ENCODE peak calls at places on chromosomes 16 and 17, in eight cellular contexts. One of them, this sample, is unnamed.

GRCh38 chr17:9929873-9930272 is 24.8 kb upstream of the RCVRN start:
- DNase-seq in T1000: no peak
- DNase-seq in left colon: no peak
- DNase-seq in SJSA1: no peak
- DNase-seq in NCI-H460: no peak
- DNase-seq in NCI-H1105 treated with DMSO at 0.1 percent for 48 hours: no peak
- DNase-seq in activated naive CD4-positive, alpha-beta T cell treated with anti-CD3 and anti-CD28 coated beads for 36 hours: no peak
- DNase-seq in amniotic stem cell: no peak
- DNase-seq in this sample: no peak

GRCh38 chr17:29613856-29614255 is 8.9 kb downstream of the CORO6 start:
- DNase-seq in NCI-H1105 treated with DMSO at 0.1 percent for 48 hours: no peak
- DNase-seq in NCI-H460: no peak
- DNase-seq in SJSA1: no peak
- DNase-seq in amniotic stem cell: no peak
- DNase-seq in T1000: no peak
- DNase-seq in activated naive CD4-positive, alpha-beta T cell treated with anti-CD3 and anti-CD28 coated beads for 36 hours: no peak
- DNase-seq in left colon: no peak
- DNase-seq in this sample: no peak

GRCh38 chr16:82726306-82726705 is 99.5 kb downstream of the CDH13 start:
- DNase-seq in activated naive CD4-positive, alpha-beta T cell treated with anti-CD3 and anti-CD28 coated beads for 36 hours: no peak
- DNase-seq in amniotic stem cell: no peak
- DNase-seq in T1000: no peak
- DNase-seq in NCI-H460: no peak
- DNase-seq in NCI-H1105 treated with DMSO at 0.1 percent for 48 hours: no peak
- DNase-seq in SJSA1: no peak
- DNase-seq in left colon: no peak
- DNase-seq in this sample: no peak

GRCh38 chr17:40545660-40546059 is 19.6 kb downstream of the CCR7 start:
- DNase-seq in NCI-H460: no peak
- DNase-seq in NCI-H1105 treated with DMSO at 0.1 percent for 48 hours: no peak
- DNase-seq in T1000: no peak
- DNase-seq in left colon: no peak
- DNase-seq in SJSA1: no peak
- DNase-seq in amniotic stem cell: no peak
- DNase-seq in activated naive CD4-positive, alpha-beta T cell treated with anti-CD3 and anti-CD28 coated beads for 36 hours: peak
- DNase-seq in this sample: no peak

GRCh38 chr16:17470002-17470870 is 524 bp downstream of the XYLT1 start:
- DNase-seq in left colon: no peak
- DNase-seq in SJSA1: peak
- DNase-seq in NCI-H1105 treated with DMSO at 0.1 percent for 48 hours: peak
- DNase-seq in amniotic stem cell: no peak
- DNase-seq in activated naive CD4-positive, alpha-beta T cell treated with anti-CD3 and anti-CD28 coated beads for 36 hours: peak
- DNase-seq in NCI-H460: no peak
- DNase-seq in T1000: no peak
- DNase-seq in this sample: peak

GRCh38 chr17:76527430-76528111 is 9.9 kb downstream of the CYGB start:
- DNase-seq in SJSA1: peak
- DNase-seq in T1000: peak
- DNase-seq in amniotic stem cell: no peak
- DNase-seq in NCI-H460: no peak
- DNase-seq in NCI-H1105 treated with DMSO at 0.1 percent for 48 hours: no peak
- DNase-seq in left colon: peak
- DNase-seq in activated naive CD4-positive, alpha-beta T cell treated with anti-CD3 and anti-CD28 coated beads for 36 hours: peak
- DNase-seq in this sample: peak

GRCh38 chr17:65005858-65006257 is 50.7 kb downstream of the GNA13 start:
- DNase-seq in activated naive CD4-positive, alpha-beta T cell treated with anti-CD3 and anti-CD28 coated beads for 36 hours: no peak
- DNase-seq in T1000: no peak
- DNase-seq in SJSA1: no peak
- DNase-seq in NCI-H460: no peak
- DNase-seq in amniotic stem cell: no peak
- DNase-seq in left colon: no peak
- DNase-seq in NCI-H1105 treated with DMSO at 0.1 percent for 48 hours: no peak
- DNase-seq in this sample: no peak

GRCh38 chr17:75983501-75984181 is 4.6 kb downstream of the TEN1 start:
- DNase-seq in NCI-H1105 treated with DMSO at 0.1 percent for 48 hours: no peak
- DNase-seq in activated naive CD4-positive, alpha-beta T cell treated with anti-CD3 and anti-CD28 coated beads for 36 hours: no peak
- DNase-seq in amniotic stem cell: no peak
- DNase-seq in T1000: no peak
- DNase-seq in left colon: no peak
- DNase-seq in NCI-H460: no peak
- DNase-seq in SJSA1: no peak
- DNase-seq in this sample: peak

GRCh38 chr17:78023042-78023441 is 64.5 kb downstream of the TNRC6C start:
- DNase-seq in NCI-H1105 treated with DMSO at 0.1 percent for 48 hours: no peak
- DNase-seq in activated naive CD4-positive, alpha-beta T cell treated with anti-CD3 and anti-CD28 coated beads for 36 hours: no peak
- DNase-seq in SJSA1: no peak
- DNase-seq in T1000: no peak
- DNase-seq in NCI-H460: no peak
- DNase-seq in left colon: no peak
- DNase-seq in amniotic stem cell: no peak
- DNase-seq in this sample: no peak

GRCh38 chr16:27972500-27972899 is 91.0 kb downstream of the GSG1L start:
- DNase-seq in SJSA1: peak
- DNase-seq in NCI-H460: peak
- DNase-seq in left colon: peak
- DNase-seq in T1000: no peak
- DNase-seq in amniotic stem cell: no peak
- DNase-seq in activated naive CD4-positive, alpha-beta T cell treated with anti-CD3 and anti-CD28 coated beads for 36 hours: peak
- DNase-seq in NCI-H1105 treated with DMSO at 0.1 percent for 48 hours: peak
- DNase-seq in this sample: peak

GRCh38 chr16:4330277-4330882 is 14.5 kb downstream of the GLIS2 start:
- DNase-seq in NCI-H460: peak
- DNase-seq in amniotic stem cell: peak
- DNase-seq in activated naive CD4-positive, alpha-beta T cell treated with anti-CD3 and anti-CD28 coated beads for 36 hours: peak
- DNase-seq in NCI-H1105 treated with DMSO at 0.1 percent for 48 hours: no peak
- DNase-seq in T1000: peak
- DNase-seq in left colon: peak
- DNase-seq in SJSA1: peak
- DNase-seq in this sample: peak

GRCh38 chr17:66038125-66038524 is 153.8 kb downstream of the CEP112 start:
- DNase-seq in NCI-H460: no peak
- DNase-seq in amniotic stem cell: no peak
- DNase-seq in SJSA1: no peak
- DNase-seq in NCI-H1105 treated with DMSO at 0.1 percent for 48 hours: no peak
- DNase-seq in left colon: no peak
- DNase-seq in T1000: no peak
- DNase-seq in activated naive CD4-positive, alpha-beta T cell treated with anti-CD3 and anti-CD28 coated beads for 36 hours: no peak
- DNase-seq in this sample: no peak

GRCh38 chr16:67456383-67457140 is 24.4 kb downstream of the ATP6V0D1 start:
- DNase-seq in left colon: peak
- DNase-seq in amniotic stem cell: no peak
- DNase-seq in SJSA1: no peak
- DNase-seq in activated naive CD4-positive, alpha-beta T cell treated with anti-CD3 and anti-CD28 coated beads for 36 hours: no peak
- DNase-seq in NCI-H1105 treated with DMSO at 0.1 percent for 48 hours: no peak
- DNase-seq in T1000: no peak
- DNase-seq in NCI-H460: no peak
- DNase-seq in this sample: peak

GRCh38 chr16:49179714-49180330 is 101.8 kb downstream of the CBLN1 start:
- DNase-seq in activated naive CD4-positive, alpha-beta T cell treated with anti-CD3 and anti-CD28 coated beads for 36 hours: no peak
- DNase-seq in NCI-H460: no peak
- DNase-seq in T1000: no peak
- DNase-seq in amniotic stem cell: no peak
- DNase-seq in left colon: peak
- DNase-seq in SJSA1: no peak
- DNase-seq in NCI-H1105 treated with DMSO at 0.1 percent for 48 hours: no peak
- DNase-seq in this sample: no peak

GRCh38 chr17:21058098-21058893 is 15.5 kb upstream of the USP22 start:
- DNase-seq in NCI-H1105 treated with DMSO at 0.1 percent for 48 hours: no peak
- DNase-seq in left colon: no peak
- DNase-seq in amniotic stem cell: no peak
- DNase-seq in T1000: no peak
- DNase-seq in SJSA1: no peak
- DNase-seq in activated naive CD4-positive, alpha-beta T cell treated with anti-CD3 and anti-CD28 coated beads for 36 hours: no peak
- DNase-seq in NCI-H460: no peak
- DNase-seq in this sample: peak

This sample was measured in epithelial cell of esophagus.